ENCODE peak calls at places on chromosomes 12 and 14, in nine cellular contexts. M is HCT116; O is CD4-positive, CD25-positive, alpha-beta regulatory T cell; K is GM12878; U is A673; W is lung; E is CD8-positive, alpha-beta memory T cell; N is uterus; S is OCI-LY7. Z is an unnamed sample. For H3K9me3, the result is how much of the 10 kb centered on the place peaks cover.

GRCh38 chr12:121337416-121337815 is 14.8 kb downstream of the ANAPC5 start:
- DNase-seq in S (no peak), N (no peak), M (no peak), U (no peak), W (no peak), K (no peak), O (no peak), E (no peak), Z (no peak)

GRCh38 chr12:48512855-48513254 is 12.6 kb upstream of the OR8S1 start:
- DNase-seq in K (peak), E (no peak), N (no peak), W (no peak), U (no peak), O (no peak), S (no peak), M (no peak), Z (no peak)

GRCh38 chr12:13573698-13574321 is 377.3 kb downstream of the EMP1 start:
- DNase-seq in K (no peak), O (no peak), S (no peak), M (peak), U (peak), W (no peak), E (no peak), N (no peak), Z (no peak)

GRCh38 chr12:127810026-127810425 is 456.9 kb upstream of the TMEM132C start:
- DNase-seq in N (no peak), W (no peak), K (no peak), E (no peak), M (no peak), O (no peak), S (no peak), U (peak), Z (no peak)

GRCh38 chr12:49019435-49020317 is 1.1 kb upstream of the PRKAG1 start:
- DNase-seq in E (peak), K (no peak), U (peak), S (peak), W (no peak), O (peak), M (no peak), N (no peak), Z (peak)

GRCh38 chr12:95227818-95228356 is 10.3 kb downstream of the VEZT start:
- DNase-seq in N (no peak), O (no peak), K (no peak), W (no peak), U (no peak), S (no peak), M (no peak), E (no peak), Z (no peak)

GRCh38 chr14:80105488-80105994 is 105.8 kb downstream of the DIO2 start:
- DNase-seq in U (no peak), W (no peak), M (no peak), K (no peak), S (no peak), O (no peak), N (no peak), E (no peak), Z (no peak)

GRCh38 chr14:51513933-51514332 is 137.8 kb upstream of the FRMD6 start:
- DNase-seq in S (no peak), U (no peak), K (no peak), O (no peak), W (no peak), E (no peak), N (no peak), M (no peak), Z (no peak)

GRCh38 chr12:38736821-38737220 is 168.6 kb downstream of the CPNE8 start:
- DNase-seq in E (no peak), W (no peak), K (no peak), U (no peak), O (no peak), N (no peak), S (no peak), M (no peak), Z (no peak)

GRCh38 chr12:105864916-105865315 is 273.8 kb downstream of the NUAK1 start:
- DNase-seq in U (no peak), M (no peak), E (no peak), K (no peak), W (no peak), S (no peak), O (no peak), N (no peak), Z (no peak)

GRCh38 chr12:95545303-95545702 is 6.0 kb downstream of the USP44 start:
- DNase-seq in W (no peak), M (no peak), S (no peak), O (no peak), N (no peak), U (no peak), E (no peak), K (no peak), Z (no peak)

GRCh38 chr12:98561846-98562245 is 31.6 kb upstream of the SLC25A3 start:
- DNase-seq in E (no peak), M (no peak), N (no peak), K (no peak), S (no peak), O (no peak), U (no peak), W (no peak), Z (no peak)

GRCh38 chr12:4809449-4810218 is 89.4 kb downstream of the GALNT8 start:
- DNase-seq in N (no peak), K (no peak), W (no peak), O (no peak), M (no peak), S (no peak), E (no peak), U (no peak), Z (no peak)

GRCh38 chr12:110638792-110639191 is 24.9 kb downstream of the TCTN1 start:
- DNase-seq in S (no peak), M (no peak), N (no peak), O (no peak), K (no peak), E (no peak), W (no peak), U (no peak), Z (no peak)

GRCh38 chr12:66409195-66409871 is 107.0 kb downstream of the HELB start:
- DNase-seq in K (no peak), M (peak), S (peak), U (peak), E (peak), N (no peak), W (no peak), O (peak), Z (no peak)

GRCh38 chr12:6866163-6866919 is 990 bp upstream of the TPI1 start:
- DNase-seq in S (no peak), U (peak), N (no peak), O (no peak), M (no peak), W (no peak), K (no peak), E (no peak), Z (no peak)

GRCh38 chr12:93080994-93081809 is 152.1 kb upstream of the EEA1 start:
- DNase-seq in W (no peak), O (no peak), K (no peak), M (no peak), S (no peak), E (no peak), U (peak), N (no peak), Z (no peak)

GRCh38 chr12:108400060-108400459 is 60.9 kb upstream of the CMKLR1 start:
- DNase-seq in O (no peak), S (no peak), W (no peak), U (no peak), N (no peak), M (no peak), E (no peak), K (no peak), Z (no peak)

GRCh38 chr14:54364555-54365415 is 32.0 kb upstream of the CDKN3 start:
- DNase-seq in K (no peak), U (peak), E (no peak), S (no peak), N (peak), O (no peak), W (no peak), M (no peak), Z (no peak)

GRCh38 chr14:104123879-104124278 is 14.5 kb upstream of the KIF26A start:
- DNase-seq in K (no peak), O (no peak), U (no peak), W (no peak), N (no peak), M (no peak), S (no peak), E (no peak), Z (no peak)

GRCh38 chr14:104128981-104129380 is 9.4 kb upstream of the KIF26A start:
- DNase-seq in N (no peak), S (no peak), O (no peak), W (no peak), U (no peak), K (no peak), M (no peak), E (no peak), Z (no peak)

GRCh38 chr14:104121142-104121541 is 17.2 kb upstream of the KIF26A start:
- DNase-seq in K (no peak), E (no peak), M (no peak), N (no peak), U (no peak), O (no peak), S (no peak), W (no peak), Z (no peak)

GRCh38 chr14:104126753-104127152 is 11.6 kb upstream of the KIF26A start:
- DNase-seq in S (no peak), N (no peak), W (no peak), E (no peak), M (no peak), U (no peak), K (no peak), O (no peak), Z (no peak)

GRCh38 chr14:104125011-104125410 is 13.4 kb upstream of the KIF26A start:
- DNase-seq in K (no peak), O (no peak), N (no peak), M (no peak), S (no peak), E (no peak), U (no peak), W (no peak), Z (no peak)
- H3K9me3 ChIP-seq in K (under half), O (under half), N (under half), M (under half), S (under half), E (under half), U (under half), W (under half), Z (under half)

GRCh38 chr14:50068496-50068895 is 47.9 kb downstream of the VCPKMT start:
- DNase-seq in U (no peak), N (no peak), K (no peak), O (no peak), E (no peak), S (no peak), M (no peak), W (no peak), Z (no peak)
- H3K9me3 ChIP-seq in U (under half), N (under half), K (under half), O (under half), E (under half), S (under half), M (under half), W (under half), Z (under half)

GRCh38 chr12:34606749-34607519 is 584.6 kb downstream of the ALG10 start:
- DNase-seq in M (no peak), E (no peak), S (no peak), K (no peak), W (no peak), N (no peak), O (no peak), U (no peak), Z (no peak)
- H3K9me3 ChIP-seq in M (under half), E (under half), S (under half), K (under half), W (half or more), N (under half), O (under half), U (under half), Z (under half)

GRCh38 chr14:99183311-99183710 is 88.7 kb downstream of the BCL11B start:
- DNase-seq in U (no peak), O (no peak), N (no peak), M (no peak), S (no peak), W (no peak), K (no peak), E (no peak), Z (no peak)
- H3K9me3 ChIP-seq in U (under half), O (under half), N (under half), M (under half), S (under half), W (under half), K (under half), E (under half), Z (under half)

DNA sequence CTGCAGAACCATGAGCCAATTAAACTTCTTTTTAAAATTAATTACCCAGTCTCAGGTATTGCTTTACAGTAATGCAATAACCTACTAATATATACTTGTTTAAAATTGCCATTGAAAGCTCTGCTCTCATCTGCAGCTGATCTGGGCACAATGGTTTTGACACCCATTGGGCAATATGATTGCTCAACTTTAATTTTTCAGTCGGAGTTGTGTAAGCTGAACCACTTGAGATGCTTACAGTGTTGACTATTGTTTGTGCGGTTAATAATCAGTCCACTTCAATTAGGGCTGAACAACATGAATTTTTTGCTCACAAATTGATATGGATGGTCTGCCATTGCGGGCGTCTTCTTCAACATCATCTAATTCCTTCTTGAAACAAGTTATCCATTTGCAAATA is 18.0 kb upstream of the OR4K5 start:
- DNase-seq in S (no peak), W (no peak), M (no peak), K (no peak), E (no peak), O (no peak), N (no peak), U (no peak), Z (no peak)
- H3K9me3 ChIP-seq in S (under half), W (under half), M (under half), K (under half), E (under half), O (under half), N (under half), U (under half), Z (under half)

DNA sequence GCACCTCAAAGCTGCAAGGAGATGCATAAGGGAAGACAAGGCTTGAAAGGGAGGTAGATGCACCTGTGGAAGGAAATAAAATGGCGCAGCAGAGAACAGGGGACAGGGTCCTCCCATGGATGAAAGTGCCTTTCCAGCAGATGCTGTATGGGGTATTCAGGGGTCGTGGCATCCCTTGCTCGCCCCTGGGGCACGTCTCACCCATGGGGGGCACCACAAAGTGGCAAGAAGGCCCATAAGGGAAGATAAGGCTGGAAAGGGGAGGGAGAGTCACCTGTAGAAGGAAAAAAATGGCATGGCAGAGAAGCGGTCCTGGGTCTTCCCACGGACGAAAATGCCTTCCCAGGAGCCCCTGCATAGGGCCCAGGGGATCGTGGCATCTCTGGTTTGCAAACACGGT is 265.1 kb downstream of the ALG10 start:
- DNase-seq in N (no peak), W (no peak), K (no peak), E (no peak), M (no peak), O (no peak), S (no peak), U (no peak), Z (no peak)
- H3K9me3 ChIP-seq in N (under half), W (under half), K (under half), E (under half), M (under half), O (under half), S (under half), U (half or more), Z (under half)